ENCODE peak calls at places on chromosomes 13 and 19, in eight cellular contexts. D is H1, H is ovary, X is NB4, L is erythroblast, T is IMR-90, J is right lobe of liver, F is thyroid gland. S is an unnamed sample.

GRCh38 chr13:49527123-49527522 is 31.4 kb downstream of the PHF11 start:
- DNase-seq in D (no peak), H (no peak), X (peak), L (no peak), T (no peak), J (no peak), F (peak), S (peak)

GRCh38 chr13:77535448-77535847 is at the start of gene SCEL:
- DNase-seq in D (no peak), H (no peak), X (no peak), L (no peak), T (no peak), J (no peak), F (no peak), S (no peak)

GRCh38 chr19:8445488-8446001 is 770 bp downstream of the HNRNPM start:
- DNase-seq in D (no peak), H (peak), X (peak), L (peak), T (no peak), J (peak), F (peak), S (peak)

GRCh38 chr19:42658148-42658547 is 63.4 kb upstream of the CEACAM8 start:
- DNase-seq in D (no peak), H (no peak), X (no peak), L (no peak), T (peak), J (no peak), F (no peak), S (no peak)

GRCh38 chr13:97257800-97258799 is 36.0 kb downstream of the MBNL2 start:
- DNase-seq in D (no peak), H (no peak), X (peak), L (peak), T (peak), J (peak), F (no peak), S (peak)

GRCh38 chr19:41265376-41266153 is 1.4 kb downstream of the HNRNPUL1 start:
- DNase-seq in D (no peak), H (no peak), X (peak), L (peak), T (peak), J (no peak), F (peak), S (peak)

GRCh38 chr13:106533940-106534843 is 1.3 kb downstream of the EFNB2 start:
- DNase-seq in D (no peak), H (peak), X (no peak), L (peak), T (peak), J (peak), F (peak), S (peak)

GRCh38 chr19:8148410-8149231 is 771 bp downstream of the FBN3 start:
- DNase-seq in D (peak), H (no peak), X (no peak), L (no peak), T (no peak), J (no peak), F (peak), S (no peak)

GRCh38 chr13:88948501-88948900 is 1277.3 kb downstream of the SLITRK5 start:
- DNase-seq in D (no peak), H (no peak), X (no peak), L (no peak), T (no peak), J (no peak), F (no peak), S (no peak)

GRCh38 chr13:38944219-38944618 is 46.4 kb downstream of the STOML3 start:
- DNase-seq in D (no peak), H (no peak), X (no peak), L (no peak), T (no peak), J (no peak), F (no peak), S (no peak)

GRCh38 chr13:112908342-112908741 is 60.7 kb upstream of the MCF2L start:
- DNase-seq in D (no peak), H (no peak), X (no peak), L (no peak), T (no peak), J (no peak), F (no peak), S (no peak)

GRCh38 chr19:38562096-38562495 is 55.7 kb downstream of the MAP4K1 start:
- DNase-seq in D (no peak), H (no peak), X (no peak), L (no peak), T (no peak), J (no peak), F (no peak), S (no peak)

GRCh38 chr19:16463991-16464575 is 7.7 kb downstream of the EPS15L1 start:
- DNase-seq in D (no peak), H (no peak), X (no peak), L (peak), T (peak), J (no peak), F (no peak), S (no peak)

GRCh38 chr19:7366701-7367420 is 18.1 kb downstream of the ARHGEF18 start:
- DNase-seq in D (no peak), H (no peak), X (peak), L (peak), T (peak), J (no peak), F (no peak), S (no peak)

GRCh38 chr13:113881614-113882265 is 17.9 kb upstream of the GAS6 start:
- DNase-seq in D (no peak), H (no peak), X (no peak), L (no peak), T (no peak), J (no peak), F (peak), S (no peak)

GRCh38 chr13:81987159-81987558 is 1646.2 kb upstream of the SPRY2 start:
- DNase-seq in D (no peak), H (no peak), X (no peak), L (no peak), T (no peak), J (no peak), F (no peak), S (no peak)

GRCh38 chr13:29480893-29481525 is 114.5 kb downstream of the SLC7A1 start:
- DNase-seq in D (no peak), H (no peak), X (no peak), L (no peak), T (no peak), J (no peak), F (no peak), S (no peak)

GRCh38 chr13:32426191-32426980 is 1.5 kb downstream of the N4BP2L1 start:
- DNase-seq in D (no peak), H (no peak), X (peak), L (peak), T (no peak), J (no peak), F (no peak), S (no peak)

GRCh38 chr13:48492123-48493075 is 40.5 kb downstream of the RCBTB2 start:
- DNase-seq in D (no peak), H (peak), X (peak), L (peak), T (peak), J (peak), F (peak), S (peak)

GRCh38 chr19:42693760-42694350 is 46.4 kb downstream of the PSG3 start:
- DNase-seq in D (no peak), H (no peak), X (peak), L (peak), T (peak), J (no peak), F (peak), S (peak)

GRCh38 chr13:40438999-40439797 is 227.2 kb downstream of the FOXO1 start:
- DNase-seq in D (no peak), H (peak), X (no peak), L (no peak), T (no peak), J (no peak), F (no peak), S (no peak)

GRCh38 chr19:45119582-45119981 is 26.6 kb downstream of the PPP1R37 start:
- DNase-seq in D (no peak), H (no peak), X (no peak), L (no peak), T (no peak), J (no peak), F (peak), S (no peak)

GRCh38 chr19:57452307-57452706 is 4.6 kb downstream of the VN1R1 start:
- DNase-seq in D (no peak), H (no peak), X (no peak), L (no peak), T (no peak), J (no peak), F (no peak), S (no peak)

GRCh38 chr13:40187836-40188591 is 478.4 kb downstream of the FOXO1 start:
- DNase-seq in D (no peak), H (no peak), X (no peak), L (no peak), T (no peak), J (no peak), F (no peak), S (no peak)

GRCh38 chr19:30788105-30788765 is 416.1 kb downstream of the ZNF536 start:
- DNase-seq in D (no peak), H (no peak), X (no peak), L (no peak), T (no peak), J (no peak), F (no peak), S (no peak)

GRCh38 chr19:38634757-38635482 is 12.5 kb upstream of the ACTN4 start:
- DNase-seq in D (no peak), H (peak), X (peak), L (peak), T (peak), J (peak), F (peak), S (peak)

GRCh38 chr13:99985243-99985874 is 3.8 kb downstream of the ZIC2 start:
- DNase-seq in D (no peak), H (peak), X (peak), L (no peak), T (no peak), J (no peak), F (no peak), S (no peak)

GRCh38 chr13:114056205-114057013 is 76.0 kb downstream of the RASA3 start:
- DNase-seq in D (no peak), H (no peak), X (peak), L (no peak), T (no peak), J (no peak), F (no peak), S (no peak)

GRCh38 chr19:50450369-50451222 is 17.9 kb downstream of the MYBPC2 start:
- DNase-seq in D (no peak), H (no peak), X (no peak), L (no peak), T (no peak), J (no peak), F (no peak), S (no peak)

GRCh38 chr13:98370806-98371553 is 193.9 kb upstream of the RNF113B start:
- DNase-seq in D (no peak), H (peak), X (no peak), L (no peak), T (peak), J (no peak), F (peak), S (peak)

GRCh38 chr19:40650749-40651305 is 39.6 kb downstream of the NUMBL start:
- DNase-seq in D (no peak), H (no peak), X (no peak), L (no peak), T (peak), J (no peak), F (no peak), S (no peak)

GRCh38 chr19:41916033-41916424 is 12.2 kb downstream of the ERFL start:
- DNase-seq in D (no peak), H (no peak), X (no peak), L (no peak), T (no peak), J (no peak), F (no peak), S (no peak)

GRCh38 chr19:41328818-41329220 is 18.8 kb downstream of the CCDC97 start:
- DNase-seq in D (no peak), H (no peak), X (peak), L (no peak), T (no peak), J (no peak), F (no peak), S (peak)

GRCh38 chr13:40776681-40777165 is 5.7 kb upstream of the MRPS31 start:
- DNase-seq in D (no peak), H (no peak), X (peak), L (peak), T (peak), J (no peak), F (no peak), S (no peak)

GRCh38 chr19:34096020-34096915 is 76.0 kb upstream of the LSM14A start:
- DNase-seq in D (no peak), H (no peak), X (peak), L (peak), T (peak), J (no peak), F (no peak), S (no peak)

GRCh38 chr13:97258801-97259200 is 36.7 kb downstream of the MBNL2 start:
- DNase-seq in D (no peak), H (no peak), X (no peak), L (peak), T (peak), J (no peak), F (no peak), S (no peak)

GRCh38 chr19:57280913-57281425 is 684 bp downstream of the ZNF460 start:
- DNase-seq in D (no peak), H (peak), X (peak), L (peak), T (no peak), J (no peak), F (no peak), S (peak)

GRCh38 chr19:3374369-3375112 is 8.2 kb downstream of the NFIC start:
- DNase-seq in D (no peak), H (peak), X (peak), L (no peak), T (no peak), J (peak), F (peak), S (peak)

GRCh38 chr19:3378352-3379146 is 12.2 kb downstream of the NFIC start:
- DNase-seq in D (no peak), H (no peak), X (no peak), L (no peak), T (no peak), J (no peak), F (no peak), S (peak)

GRCh38 chr19:3373971-3374368 is 7.6 kb downstream of the NFIC start:
- DNase-seq in D (no peak), H (peak), X (no peak), L (no peak), T (no peak), J (no peak), F (no peak), S (no peak)

GRCh38 chr19:3372413-3372812 is 6.0 kb downstream of the NFIC start:
- DNase-seq in D (no peak), H (peak), X (no peak), L (no peak), T (no peak), J (no peak), F (peak), S (peak)

GRCh38 chr19:3375221-3376088 is 9.1 kb downstream of the NFIC start:
- DNase-seq in D (no peak), H (peak), X (no peak), L (no peak), T (peak), J (peak), F (peak), S (peak)
- TF ChIP-seq POLR2A in D (no peak), H (no peak), X (no peak), L (no peak), T (no peak), J (peak), F (no peak), S (peak)

GRCh38 chr19:17988161-17988560 is 19.8 kb upstream of the ARRDC2 start:
- DNase-seq in D (no peak), H (no peak), X (no peak), L (no peak), T (no peak), J (no peak), F (no peak), S (no peak)

GRCh38 chr19:17981611-17982010 is 14.7 kb downstream of the KCNN1 start:
- DNase-seq in D (no peak), H (no peak), X (no peak), L (no peak), T (no peak), J (no peak), F (no peak), S (no peak)

GRCh38 chr19:17982430-17982829 is 15.5 kb downstream of the KCNN1 start:
- DNase-seq in D (no peak), H (no peak), X (no peak), L (no peak), T (no peak), J (no peak), F (no peak), S (no peak)

GRCh38 chr19:17989425-17990094 is 18.4 kb upstream of the ARRDC2 start:
- DNase-seq in D (no peak), H (no peak), X (no peak), L (no peak), T (no peak), J (no peak), F (no peak), S (no peak)

GRCh38 chr19:17985037-17985818 is 18.3 kb downstream of the KCNN1 start:
- DNase-seq in D (no peak), H (no peak), X (no peak), L (no peak), T (no peak), J (no peak), F (no peak), S (no peak)
- TF ChIP-seq POLR2A in D (no peak), H (no peak), X (no peak), L (no peak), T (no peak), J (no peak), F (no peak), S (no peak)

DNA sequence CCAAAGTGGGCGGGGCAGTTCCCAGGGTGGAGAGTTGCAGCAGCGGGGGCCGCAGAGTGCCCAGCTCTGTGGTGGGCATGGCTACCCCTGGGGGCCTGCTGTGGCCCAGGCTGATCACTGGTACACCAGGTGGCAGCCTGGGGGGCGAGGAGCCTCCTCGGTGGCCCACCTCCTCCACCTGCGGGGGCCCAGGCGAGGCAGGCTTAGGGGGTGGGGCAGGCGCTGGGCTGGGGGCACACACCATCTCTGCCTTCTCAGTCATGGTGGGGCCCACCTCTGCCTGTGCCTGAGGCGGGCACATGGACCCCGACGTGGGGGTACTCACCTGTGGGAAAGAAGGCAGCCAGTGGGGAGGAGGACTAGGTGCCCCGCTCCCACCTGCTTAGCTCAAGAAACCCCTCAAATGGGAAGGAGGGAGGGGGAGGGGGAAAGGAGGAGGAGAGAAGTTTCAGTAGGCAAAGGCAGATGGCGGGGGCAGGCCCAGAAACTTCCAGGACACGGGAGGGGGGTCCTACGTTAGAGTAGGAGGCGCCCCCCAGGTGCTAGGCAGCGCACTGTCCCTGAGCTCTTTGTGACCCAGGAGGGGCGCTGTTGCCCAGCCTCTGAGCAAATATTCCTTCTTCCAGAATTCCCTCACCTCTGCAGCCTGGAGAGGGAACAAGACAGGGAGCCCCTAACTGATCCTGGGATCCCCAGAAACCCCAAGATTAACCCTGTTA is 1.6 kb downstream of the LYL1 start:
- DNase-seq in D (no peak), H (peak), X (peak), L (peak), T (no peak), J (no peak), F (no peak), S (no peak)
- TF ChIP-seq POLR2A in D (no peak), H (no peak), X (no peak), L (no peak), T (no peak), J (no peak), F (no peak), S (no peak)

GRCh38 chr13:23579072-23579885 is 9.1 kb downstream of the TNFRSF19 start:
- DNase-seq in D (peak), H (peak), X (peak), L (peak), T (peak), J (peak), F (peak), S (peak)
- TF ChIP-seq POLR2A in D (no peak), H (peak), X (peak), L (peak), T (peak), J (no peak), F (peak), S (peak)

DNA sequence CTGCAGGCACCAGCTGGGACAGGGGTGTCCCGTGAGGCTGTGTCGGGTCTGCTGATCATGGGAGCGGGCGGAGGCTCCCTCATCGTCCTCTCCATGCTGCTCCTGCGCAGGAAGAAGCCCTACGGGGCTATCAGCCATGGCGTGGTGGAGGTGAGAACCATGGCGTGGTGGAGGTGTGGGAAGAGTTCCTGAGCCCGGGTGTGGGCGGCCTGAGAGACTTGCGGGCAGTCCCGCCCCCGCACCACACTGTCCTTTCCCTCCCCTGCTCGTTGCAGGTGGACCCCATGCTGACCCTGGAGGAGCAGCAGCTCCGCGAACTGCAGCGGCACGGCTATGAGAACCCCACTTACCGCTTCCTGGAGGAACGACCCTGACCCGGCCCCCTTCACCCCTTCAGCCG is 10.7 kb downstream of the APLP1 start:
- DNase-seq in D (no peak), H (no peak), X (no peak), L (no peak), T (no peak), J (no peak), F (no peak), S (no peak)
- TF ChIP-seq POLR2A in D (no peak), H (no peak), X (no peak), L (no peak), T (no peak), J (no peak), F (no peak), S (no peak)

DNA sequence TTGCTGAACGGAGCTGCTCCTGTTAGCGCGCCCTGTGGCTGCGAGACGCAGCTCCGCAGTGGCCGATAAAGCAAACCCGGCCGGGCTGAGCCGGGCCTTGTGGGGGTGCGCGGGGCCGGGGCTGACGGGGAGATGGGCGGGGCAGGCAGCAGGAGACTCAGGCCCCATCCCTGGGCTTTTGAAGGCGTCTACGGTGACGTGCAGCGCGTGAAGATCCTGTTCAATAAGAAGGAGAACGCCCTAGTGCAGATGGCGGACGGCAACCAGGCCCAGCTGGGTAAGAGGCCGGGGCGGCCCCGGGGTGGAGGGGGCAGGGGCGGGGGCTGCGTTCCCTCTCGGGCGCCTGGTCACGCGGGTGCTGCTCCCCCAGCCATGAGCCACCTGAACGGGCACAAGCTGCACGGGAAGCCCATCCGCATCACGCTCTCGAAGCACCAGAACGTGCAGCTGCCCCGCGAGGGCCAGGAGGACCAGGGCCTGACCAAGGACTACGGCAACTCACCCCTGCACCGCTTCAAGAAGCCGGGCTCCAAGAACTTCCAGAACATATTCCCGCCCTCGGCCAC is 11.0 kb downstream of the PTBP1 start:
- DNase-seq in D (no peak), H (no peak), X (no peak), L (no peak), T (no peak), J (no peak), F (no peak), S (no peak)
- TF ChIP-seq POLR2A in D (no peak), H (no peak), X (no peak), L (no peak), T (no peak), J (no peak), F (no peak), S (no peak)

GRCh38 chr19:18587561-18587960 is 1.0 kb upstream of the REX1BD start:
- DNase-seq in D (no peak), H (no peak), X (no peak), L (peak), T (no peak), J (no peak), F (no peak), S (no peak)

GRCh38 chr19:18590273-18591272 is 2.0 kb downstream of the REX1BD start:
- DNase-seq in D (peak), H (peak), X (no peak), L (peak), T (peak), J (no peak), F (no peak), S (peak)

GRCh38 chr19:18587962-18588610 is 512 bp upstream of the REX1BD start:
- DNase-seq in D (no peak), H (no peak), X (peak), L (no peak), T (no peak), J (no peak), F (no peak), S (no peak)

GRCh38 chr19:18589380-18590272 is 1.0 kb downstream of the REX1BD start:
- DNase-seq in D (peak), H (peak), X (peak), L (peak), T (peak), J (peak), F (peak), S (peak)

GRCh38 chr19:18588611-18589379 is at the start of gene REX1BD:
- DNase-seq in D (no peak), H (peak), X (peak), L (peak), T (peak), J (peak), F (peak), S (peak)
- TF ChIP-seq POLR2A in D (peak), H (peak), X (peak), L (peak), T (peak), J (peak), F (peak), S (peak)